ENCODE peak calls at places on chromosomes 3 and 15, in six cellular contexts. One of them, this sample, is unnamed.
A peak's percentile ranks its signal among the peaks of the same experiment; 100 is the strongest.

GRCh38 chr3:104631254-104631653 is 735.5 kb upstream of the ALCAM start:
- DNase-seq in mammary epithelial cell: no peak
- DNase-seq in lung: no peak
- DNase-seq in esophagus squamous epithelium: no peak
- DNase-seq in tibial artery: no peak
- DNase-seq in heart right ventricle: no peak
- DNase-seq in this sample: no peak

GRCh38 chr15:83571820-83572707 is 81.9 kb upstream of the ADAMTSL3 start:
- DNase-seq in mammary epithelial cell: no peak
- DNase-seq in lung: no peak
- DNase-seq in tibial artery: no peak
- DNase-seq in esophagus squamous epithelium: no peak
- DNase-seq in heart right ventricle: no peak
- DNase-seq in this sample: no peak

GRCh38 chr3:53286727-53287412 is 31.0 kb upstream of the TKT start:
- DNase-seq in mammary epithelial cell: no peak
- DNase-seq in esophagus squamous epithelium: no peak
- DNase-seq in heart right ventricle: no peak
- DNase-seq in tibial artery: no peak
- DNase-seq in lung: no peak
- DNase-seq in this sample: no peak

GRCh38 chr3:138136208-138136607 is 4.0 kb upstream of the A4GNT start:
- DNase-seq in heart right ventricle: no peak
- DNase-seq in tibial artery: no peak
- DNase-seq in lung: no peak
- DNase-seq in mammary epithelial cell: no peak
- DNase-seq in esophagus squamous epithelium: no peak
- DNase-seq in this sample: no peak

GRCh38 chr3:165568907-165569462 is 268.2 kb downstream of the BCHE start:
- DNase-seq in mammary epithelial cell: no peak
- DNase-seq in tibial artery: no peak
- DNase-seq in esophagus squamous epithelium: no peak
- DNase-seq in heart right ventricle: no peak
- DNase-seq in lung: no peak
- DNase-seq in this sample: no peak

GRCh38 chr3:46895204-46895660 is 17.7 kb downstream of the PTH1R start:
- DNase-seq in lung: peak; percentile 74
- DNase-seq in heart right ventricle: peak; percentile 85
- DNase-seq in tibial artery: peak; percentile 72
- DNase-seq in esophagus squamous epithelium: no peak
- DNase-seq in mammary epithelial cell: peak; percentile 25
- DNase-seq in this sample: peak; percentile 55

GRCh38 chr3:12286927-12287726 is 1.7 kb upstream of the PPARG start:
- DNase-seq in lung: no peak
- DNase-seq in esophagus squamous epithelium: no peak
- DNase-seq in mammary epithelial cell: no peak
- DNase-seq in heart right ventricle: peak; percentile 57
- DNase-seq in tibial artery: no peak
- DNase-seq in this sample: peak; percentile 41

GRCh38 chr3:57151021-57151449 is 14.1 kb downstream of the IL17RD start:
- DNase-seq in heart right ventricle: no peak
- DNase-seq in esophagus squamous epithelium: no peak
- DNase-seq in mammary epithelial cell: peak; percentile 50
- DNase-seq in tibial artery: no peak
- DNase-seq in lung: no peak
- DNase-seq in this sample: no peak

GRCh38 chr15:98774756-98775497 is 126.6 kb downstream of the IGF1R start:
- DNase-seq in heart right ventricle: no peak
- DNase-seq in tibial artery: no peak
- DNase-seq in lung: no peak
- DNase-seq in mammary epithelial cell: peak; percentile 94
- DNase-seq in esophagus squamous epithelium: no peak
- DNase-seq in this sample: no peak

GRCh38 chr3:69406156-69406555 is 20.3 kb upstream of the FRMD4B start:
- DNase-seq in tibial artery: no peak
- DNase-seq in lung: no peak
- DNase-seq in mammary epithelial cell: peak; percentile 49
- DNase-seq in esophagus squamous epithelium: no peak
- DNase-seq in heart right ventricle: no peak
- DNase-seq in this sample: no peak

GRCh38 chr3:9951962-9952805 is at the start of gene PRRT3:
- DNase-seq in heart right ventricle: no peak
- DNase-seq in mammary epithelial cell: peak; percentile 40
- DNase-seq in esophagus squamous epithelium: no peak
- DNase-seq in lung: no peak
- DNase-seq in tibial artery: no peak
- DNase-seq in this sample: no peak

GRCh38 chr15:98856540-98856907 is 151.1 kb downstream of the PGPEP1L start:
- DNase-seq in lung: no peak
- DNase-seq in esophagus squamous epithelium: no peak
- DNase-seq in tibial artery: no peak
- DNase-seq in mammary epithelial cell: no peak
- DNase-seq in heart right ventricle: no peak
- DNase-seq in this sample: no peak

GRCh38 chr3:2929574-2929973 is 180.6 kb downstream of the IL5RA start:
- DNase-seq in lung: no peak
- DNase-seq in tibial artery: no peak
- DNase-seq in mammary epithelial cell: no peak
- DNase-seq in esophagus squamous epithelium: no peak
- DNase-seq in heart right ventricle: no peak
- DNase-seq in this sample: no peak

GRCh38 chr3:122021811-122022401 is at the start of gene ILDR1:
- DNase-seq in heart right ventricle: no peak
- DNase-seq in esophagus squamous epithelium: no peak
- DNase-seq in mammary epithelial cell: no peak
- DNase-seq in tibial artery: no peak
- DNase-seq in lung: peak; percentile 51
- DNase-seq in this sample: peak; percentile 78

GRCh38 chr15:35533130-35534110 is 12.5 kb downstream of the DPH6 start:
- DNase-seq in esophagus squamous epithelium: no peak
- DNase-seq in heart right ventricle: no peak
- DNase-seq in mammary epithelial cell: peak; percentile 71
- DNase-seq in lung: no peak
- DNase-seq in tibial artery: no peak
- DNase-seq in this sample: no peak

GRCh38 chr3:7433073-7433472 is 572.2 kb downstream of the GRM7 start:
- DNase-seq in esophagus squamous epithelium: no peak
- DNase-seq in lung: no peak
- DNase-seq in mammary epithelial cell: no peak
- DNase-seq in heart right ventricle: no peak
- DNase-seq in tibial artery: no peak
- DNase-seq in this sample: no peak

GRCh38 chr15:100298257-100298656 is 43.5 kb downstream of the ADAMTS17 start:
- DNase-seq in heart right ventricle: no peak
- DNase-seq in esophagus squamous epithelium: no peak
- DNase-seq in lung: no peak
- DNase-seq in mammary epithelial cell: no peak
- DNase-seq in tibial artery: no peak
- DNase-seq in this sample: no peak
- H3K4me1 ChIP-seq in heart right ventricle: no peaks in the 10 kb centered on the region
- H3K4me1 ChIP-seq in esophagus squamous epithelium: no peaks in the 10 kb centered on the region
- H3K4me1 ChIP-seq in lung: no peaks in the 10 kb centered on the region
- H3K4me1 ChIP-seq in mammary epithelial cell: no peaks in the 10 kb centered on the region
- H3K4me1 ChIP-seq in tibial artery: no peaks in the 10 kb centered on the region
- H3K4me1 ChIP-seq in this sample: no peaks in the 10 kb centered on the region

GRCh38 chr3:55622733-55623132 is 135.6 kb upstream of the WNT5A start:
- DNase-seq in lung: no peak
- DNase-seq in mammary epithelial cell: peak; percentile 38
- DNase-seq in esophagus squamous epithelium: no peak
- DNase-seq in tibial artery: no peak
- DNase-seq in heart right ventricle: no peak
- DNase-seq in this sample: no peak
- H3K4me1 ChIP-seq in lung: no peaks in the 10 kb centered on the region
- H3K4me1 ChIP-seq in mammary epithelial cell: peaks cover 35% of the 10 kb centered on the region
- H3K4me1 ChIP-seq in esophagus squamous epithelium: peaks cover 27% of the 10 kb centered on the region
- H3K4me1 ChIP-seq in tibial artery: no peaks in the 10 kb centered on the region
- H3K4me1 ChIP-seq in heart right ventricle: no peaks in the 10 kb centered on the region
- H3K4me1 ChIP-seq in this sample: no peaks in the 10 kb centered on the region

DNA sequence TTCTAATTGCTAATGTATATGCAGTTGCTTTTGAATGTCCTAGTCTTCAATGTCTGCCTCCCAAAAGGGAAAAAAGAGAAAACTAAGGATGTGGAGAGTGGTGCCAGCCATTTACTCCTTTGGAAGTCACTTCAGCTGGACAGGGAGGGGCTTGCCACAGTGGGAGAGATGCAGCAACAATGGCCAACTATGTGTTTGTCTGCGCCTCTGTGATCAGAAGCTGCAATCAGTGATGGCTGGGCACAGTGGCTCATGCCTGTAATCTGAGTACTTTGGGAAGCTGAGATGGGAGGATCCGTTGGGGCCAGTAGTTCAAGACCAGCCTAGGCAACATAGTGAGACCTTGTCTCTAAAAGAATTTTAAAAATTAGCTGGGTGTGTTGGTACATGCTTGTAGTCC is 16.7 kb upstream of the CLRN1 start:
- DNase-seq in esophagus squamous epithelium: no peak
- DNase-seq in mammary epithelial cell: no peak
- DNase-seq in tibial artery: no peak
- DNase-seq in heart right ventricle: no peak
- DNase-seq in lung: no peak
- DNase-seq in this sample: no peak
- H3K4me1 ChIP-seq in esophagus squamous epithelium: no peaks in the 10 kb centered on the region
- H3K4me1 ChIP-seq in mammary epithelial cell: no peaks in the 10 kb centered on the region
- H3K4me1 ChIP-seq in tibial artery: no peaks in the 10 kb centered on the region
- H3K4me1 ChIP-seq in heart right ventricle: no peaks in the 10 kb centered on the region
- H3K4me1 ChIP-seq in lung: no peaks in the 10 kb centered on the region
- H3K4me1 ChIP-seq in this sample: no peaks in the 10 kb centered on the region

GRCh38 chr3:190105876-190106275 is 14.8 kb downstream of the P3H2 start:
- DNase-seq in heart right ventricle: no peak
- DNase-seq in esophagus squamous epithelium: no peak
- DNase-seq in mammary epithelial cell: no peak
- DNase-seq in lung: no peak
- DNase-seq in tibial artery: no peak
- DNase-seq in this sample: no peak

GRCh38 chr3:190097025-190097424 is 23.7 kb downstream of the P3H2 start:
- DNase-seq in esophagus squamous epithelium: no peak
- DNase-seq in heart right ventricle: no peak
- DNase-seq in mammary epithelial cell: no peak
- DNase-seq in lung: no peak
- DNase-seq in tibial artery: no peak
- DNase-seq in this sample: no peak

GRCh38 chr3:190097617-190098016 is 23.1 kb downstream of the P3H2 start:
- DNase-seq in tibial artery: no peak
- DNase-seq in mammary epithelial cell: no peak
- DNase-seq in lung: no peak
- DNase-seq in esophagus squamous epithelium: no peak
- DNase-seq in heart right ventricle: no peak
- DNase-seq in this sample: no peak

GRCh38 chr3:190099099-190099498 is 21.6 kb downstream of the P3H2 start:
- DNase-seq in lung: no peak
- DNase-seq in mammary epithelial cell: no peak
- DNase-seq in esophagus squamous epithelium: no peak
- DNase-seq in heart right ventricle: no peak
- DNase-seq in tibial artery: no peak
- DNase-seq in this sample: no peak

DNA sequence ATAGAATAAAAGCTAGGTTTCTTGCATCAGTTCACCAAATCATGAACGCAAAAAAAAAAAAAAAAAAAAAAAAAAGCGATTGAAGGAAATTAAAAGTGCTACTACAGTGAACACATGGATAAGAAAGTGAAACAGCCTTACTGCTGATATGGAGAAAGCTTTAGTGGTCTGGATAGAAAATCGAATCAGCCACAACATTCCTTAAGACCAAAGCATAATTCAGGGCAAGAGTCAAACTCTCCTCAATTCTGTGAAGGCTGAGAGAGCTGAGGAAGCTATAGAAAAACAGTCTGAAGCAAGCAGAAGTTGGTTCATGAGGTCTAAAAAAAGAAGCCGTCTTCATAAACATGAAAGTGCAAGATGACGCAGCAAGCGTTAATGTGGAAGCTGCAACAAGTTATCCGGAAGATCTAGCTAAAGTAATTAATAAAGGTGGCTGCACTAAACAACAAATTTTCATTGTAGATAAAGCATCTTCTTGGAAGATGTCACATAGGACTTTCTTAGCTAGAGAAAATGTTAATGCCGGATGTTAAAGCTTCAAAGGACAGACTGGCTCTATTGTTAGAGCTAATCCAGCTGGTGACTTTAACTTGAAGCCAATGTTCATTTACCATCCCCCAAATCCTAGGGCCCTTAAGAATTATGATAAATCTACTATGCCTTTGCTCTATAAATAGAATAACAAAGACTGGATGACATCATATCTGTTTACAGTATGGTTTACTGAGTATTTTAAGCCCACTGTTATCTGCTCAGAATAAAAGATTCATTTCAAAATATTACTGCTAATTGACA is 19.2 kb downstream of the P3H2 start:
- DNase-seq in tibial artery: no peak
- DNase-seq in heart right ventricle: no peak
- DNase-seq in lung: no peak
- DNase-seq in mammary epithelial cell: no peak
- DNase-seq in esophagus squamous epithelium: no peak
- DNase-seq in this sample: no peak
- H3K4me1 ChIP-seq in tibial artery: peaks cover 5% of the 10 kb centered on the region
- H3K4me1 ChIP-seq in heart right ventricle: no peaks in the 10 kb centered on the region
- H3K4me1 ChIP-seq in lung: no peaks in the 10 kb centered on the region
- H3K4me1 ChIP-seq in mammary epithelial cell: no peaks in the 10 kb centered on the region
- H3K4me1 ChIP-seq in esophagus squamous epithelium: peaks cover 7% of the 10 kb centered on the region
- H3K4me1 ChIP-seq in this sample: no peaks in the 10 kb centered on the region

DNA sequence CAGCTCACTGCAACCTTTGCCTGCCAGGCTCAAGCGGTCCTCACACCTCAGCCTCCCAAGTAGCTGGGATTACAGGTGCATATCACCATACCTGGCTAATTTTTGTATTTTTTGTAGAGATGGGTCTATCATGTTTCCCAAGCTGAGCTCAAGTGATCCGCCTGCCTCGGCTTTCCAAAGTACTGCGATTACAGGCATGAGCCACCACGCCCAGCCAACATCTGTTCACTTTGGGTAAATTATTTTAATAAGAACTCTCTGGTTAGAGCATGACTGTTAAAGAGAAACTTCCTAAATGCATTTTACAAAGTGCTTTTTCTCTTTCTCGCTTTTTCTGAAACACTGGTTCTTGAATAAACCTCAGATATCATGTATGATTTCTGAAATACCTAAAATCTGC is 172.5 kb downstream of the PTPRG start:
- DNase-seq in lung: no peak
- DNase-seq in heart right ventricle: no peak
- DNase-seq in esophagus squamous epithelium: no peak
- DNase-seq in tibial artery: peak; percentile 30
- DNase-seq in mammary epithelial cell: no peak
- DNase-seq in this sample: no peak
- H3K4me1 ChIP-seq in lung: peaks cover 5% of the 10 kb centered on the region
- H3K4me1 ChIP-seq in heart right ventricle: peaks cover 27% of the 10 kb centered on the region
- H3K4me1 ChIP-seq in esophagus squamous epithelium: peaks cover 12% of the 10 kb centered on the region
- H3K4me1 ChIP-seq in tibial artery: peaks cover 3% of the 10 kb centered on the region
- H3K4me1 ChIP-seq in mammary epithelial cell: peaks cover 7% of the 10 kb centered on the region
- H3K4me1 ChIP-seq in this sample: peaks cover 4% of the 10 kb centered on the region

GRCh38 chr3:128422762-128423524 is 43.7 kb downstream of the DNAJB8 start:
- DNase-seq in mammary epithelial cell: no peak
- DNase-seq in heart right ventricle: no peak
- DNase-seq in esophagus squamous epithelium: no peak
- DNase-seq in tibial artery: no peak
- DNase-seq in lung: no peak
- DNase-seq in this sample: no peak
- H3K4me1 ChIP-seq in mammary epithelial cell: peaks cover 7% of the 10 kb centered on the region
- H3K4me1 ChIP-seq in heart right ventricle: no peaks in the 10 kb centered on the region
- H3K4me1 ChIP-seq in esophagus squamous epithelium: peaks cover 10% of the 10 kb centered on the region
- H3K4me1 ChIP-seq in tibial artery: peaks cover 3% of the 10 kb centered on the region
- H3K4me1 ChIP-seq in lung: no peaks in the 10 kb centered on the region
- H3K4me1 ChIP-seq in this sample: no peaks in the 10 kb centered on the region

This sample was measured in small intestine.